ENCODE peak calls at places on chromosomes 16 and 17, in six cellular contexts. One of them, this sample, is unnamed.

GRCh38 chr17:62093188-62094155 is 28.4 kb upstream of the MED13 start:
- DNase-seq in naive thymus-derived CD4-positive, alpha-beta T cell: no peak
- DNase-seq in EH: peak
- DNase-seq in neuronal stem cell: no peak
- DNase-seq in RPMI7951: peak
- DNase-seq in activated CD4-positive, CD25-positive, alpha-beta regulatory T cell: no peak
- DNase-seq in this sample: peak

GRCh38 chr16:47990676-47991075 is 165.1 kb downstream of the ABCC12 start:
- DNase-seq in neuronal stem cell: no peak
- DNase-seq in activated CD4-positive, CD25-positive, alpha-beta regulatory T cell: no peak
- DNase-seq in RPMI7951: peak
- DNase-seq in naive thymus-derived CD4-positive, alpha-beta T cell: no peak
- DNase-seq in EH: no peak
- DNase-seq in this sample: no peak

GRCh38 chr17:27319536-27320221 is 25.8 kb downstream of the WSB1 start:
- DNase-seq in RPMI7951: peak
- DNase-seq in activated CD4-positive, CD25-positive, alpha-beta regulatory T cell: no peak
- DNase-seq in neuronal stem cell: no peak
- DNase-seq in naive thymus-derived CD4-positive, alpha-beta T cell: no peak
- DNase-seq in EH: peak
- DNase-seq in this sample: no peak

GRCh38 chr17:81426676-81427445 is 31.6 kb downstream of the BAHCC1 start:
- DNase-seq in activated CD4-positive, CD25-positive, alpha-beta regulatory T cell: no peak
- DNase-seq in naive thymus-derived CD4-positive, alpha-beta T cell: no peak
- DNase-seq in EH: no peak
- DNase-seq in neuronal stem cell: no peak
- DNase-seq in RPMI7951: no peak
- DNase-seq in this sample: no peak

GRCh38 chr17:37844158-37844976 is 79.8 kb upstream of the TBC1D3K start:
- DNase-seq in naive thymus-derived CD4-positive, alpha-beta T cell: peak
- DNase-seq in activated CD4-positive, CD25-positive, alpha-beta regulatory T cell: peak
- DNase-seq in RPMI7951: no peak
- DNase-seq in EH: peak
- DNase-seq in neuronal stem cell: peak
- DNase-seq in this sample: no peak

GRCh38 chr17:78225088-78225865 is 6.2 kb upstream of the TMEM235 start:
- DNase-seq in neuronal stem cell: no peak
- DNase-seq in naive thymus-derived CD4-positive, alpha-beta T cell: no peak
- DNase-seq in RPMI7951: no peak
- DNase-seq in activated CD4-positive, CD25-positive, alpha-beta regulatory T cell: no peak
- DNase-seq in EH: no peak
- DNase-seq in this sample: no peak

GRCh38 chr16:55569025-55569424 is 2.5 kb downstream of the CAPNS2 start:
- DNase-seq in activated CD4-positive, CD25-positive, alpha-beta regulatory T cell: no peak
- DNase-seq in naive thymus-derived CD4-positive, alpha-beta T cell: no peak
- DNase-seq in EH: peak
- DNase-seq in RPMI7951: no peak
- DNase-seq in neuronal stem cell: no peak
- DNase-seq in this sample: no peak

GRCh38 chr16:66927012-66927436 is 1.7 kb upstream of the RRAD start:
- DNase-seq in EH: peak
- DNase-seq in neuronal stem cell: no peak
- DNase-seq in activated CD4-positive, CD25-positive, alpha-beta regulatory T cell: no peak
- DNase-seq in RPMI7951: peak
- DNase-seq in naive thymus-derived CD4-positive, alpha-beta T cell: no peak
- DNase-seq in this sample: peak

GRCh38 chr17:48487221-48487620 is 43.6 kb downstream of the HOXB1 start:
- DNase-seq in RPMI7951: no peak
- DNase-seq in activated CD4-positive, CD25-positive, alpha-beta regulatory T cell: no peak
- DNase-seq in neuronal stem cell: no peak
- DNase-seq in EH: no peak
- DNase-seq in naive thymus-derived CD4-positive, alpha-beta T cell: no peak
- DNase-seq in this sample: peak

GRCh38 chr17:43224146-43224705 is 4.2 kb downstream of the CCDC200 start:
- DNase-seq in activated CD4-positive, CD25-positive, alpha-beta regulatory T cell: no peak
- DNase-seq in RPMI7951: no peak
- DNase-seq in EH: no peak
- DNase-seq in neuronal stem cell: no peak
- DNase-seq in naive thymus-derived CD4-positive, alpha-beta T cell: no peak
- DNase-seq in this sample: no peak

GRCh38 chr17:61485067-61485775 is 33.0 kb downstream of the TBX4 start:
- DNase-seq in naive thymus-derived CD4-positive, alpha-beta T cell: no peak
- DNase-seq in EH: no peak
- DNase-seq in neuronal stem cell: no peak
- DNase-seq in activated CD4-positive, CD25-positive, alpha-beta regulatory T cell: no peak
- DNase-seq in RPMI7951: no peak
- DNase-seq in this sample: no peak

GRCh38 chr17:50304781-50305404 is 30.6 kb downstream of the TMEM92 start:
- DNase-seq in activated CD4-positive, CD25-positive, alpha-beta regulatory T cell: no peak
- DNase-seq in EH: peak
- DNase-seq in neuronal stem cell: peak
- DNase-seq in RPMI7951: no peak
- DNase-seq in naive thymus-derived CD4-positive, alpha-beta T cell: no peak
- DNase-seq in this sample: no peak

GRCh38 chr16:606656-607307 is 16.9 kb downstream of the RAB40C start:
- DNase-seq in activated CD4-positive, CD25-positive, alpha-beta regulatory T cell: no peak
- DNase-seq in neuronal stem cell: no peak
- DNase-seq in naive thymus-derived CD4-positive, alpha-beta T cell: no peak
- DNase-seq in EH: no peak
- DNase-seq in RPMI7951: no peak
- DNase-seq in this sample: no peak

GRCh38 chr17:9811537-9811936 is 10.3 kb downstream of the GSG1L2 start:
- DNase-seq in activated CD4-positive, CD25-positive, alpha-beta regulatory T cell: no peak
- DNase-seq in RPMI7951: no peak
- DNase-seq in EH: no peak
- DNase-seq in neuronal stem cell: no peak
- DNase-seq in naive thymus-derived CD4-positive, alpha-beta T cell: no peak
- DNase-seq in this sample: no peak

GRCh38 chr16:80742331-80742730 is 62.1 kb downstream of the CDYL2 start:
- DNase-seq in naive thymus-derived CD4-positive, alpha-beta T cell: no peak
- DNase-seq in neuronal stem cell: no peak
- DNase-seq in RPMI7951: no peak
- DNase-seq in activated CD4-positive, CD25-positive, alpha-beta regulatory T cell: no peak
- DNase-seq in EH: no peak
- DNase-seq in this sample: no peak

GRCh38 chr16:57184890-57185445 is 871 bp downstream of the PSME3IP1 start:
- DNase-seq in naive thymus-derived CD4-positive, alpha-beta T cell: peak
- DNase-seq in RPMI7951: no peak
- DNase-seq in EH: no peak
- DNase-seq in neuronal stem cell: no peak
- DNase-seq in activated CD4-positive, CD25-positive, alpha-beta regulatory T cell: no peak
- DNase-seq in this sample: no peak

GRCh38 chr17:2853111-2853721 is 57.0 kb downstream of the RAP1GAP2 start:
- DNase-seq in naive thymus-derived CD4-positive, alpha-beta T cell: peak
- DNase-seq in EH: peak
- DNase-seq in RPMI7951: no peak
- DNase-seq in activated CD4-positive, CD25-positive, alpha-beta regulatory T cell: no peak
- DNase-seq in neuronal stem cell: no peak
- DNase-seq in this sample: peak

GRCh38 chr17:35537569-35538209 is at the start of gene SLFN12L:
- DNase-seq in EH: no peak
- DNase-seq in activated CD4-positive, CD25-positive, alpha-beta regulatory T cell: no peak
- DNase-seq in neuronal stem cell: no peak
- DNase-seq in naive thymus-derived CD4-positive, alpha-beta T cell: peak
- DNase-seq in RPMI7951: no peak
- DNase-seq in this sample: no peak

GRCh38 chr16:50960517-50961202 is 190.4 kb downstream of the SALL1 start:
- DNase-seq in EH: no peak
- DNase-seq in naive thymus-derived CD4-positive, alpha-beta T cell: no peak
- DNase-seq in neuronal stem cell: no peak
- DNase-seq in RPMI7951: no peak
- DNase-seq in activated CD4-positive, CD25-positive, alpha-beta regulatory T cell: no peak
- DNase-seq in this sample: no peak

GRCh38 chr16:73054131-73054496 is 6.2 kb upstream of the ZFHX3 start:
- DNase-seq in EH: no peak
- DNase-seq in naive thymus-derived CD4-positive, alpha-beta T cell: no peak
- DNase-seq in RPMI7951: no peak
- DNase-seq in neuronal stem cell: no peak
- DNase-seq in activated CD4-positive, CD25-positive, alpha-beta regulatory T cell: no peak
- DNase-seq in this sample: no peak

GRCh38 chr17:44906987-44907681 is 7.9 kb upstream of the EFTUD2 start:
- DNase-seq in activated CD4-positive, CD25-positive, alpha-beta regulatory T cell: no peak
- DNase-seq in neuronal stem cell: no peak
- DNase-seq in naive thymus-derived CD4-positive, alpha-beta T cell: no peak
- DNase-seq in EH: no peak
- DNase-seq in RPMI7951: no peak
- DNase-seq in this sample: no peak

GRCh38 chr16:66294507-66294906 is 72.0 kb upstream of the CDH5 start:
- DNase-seq in neuronal stem cell: no peak
- DNase-seq in activated CD4-positive, CD25-positive, alpha-beta regulatory T cell: no peak
- DNase-seq in naive thymus-derived CD4-positive, alpha-beta T cell: no peak
- DNase-seq in EH: no peak
- DNase-seq in RPMI7951: no peak
- DNase-seq in this sample: no peak

GRCh38 chr17:80826955-80827645 is 164.5 kb upstream of the CHMP6 start:
- DNase-seq in RPMI7951: peak
- DNase-seq in activated CD4-positive, CD25-positive, alpha-beta regulatory T cell: no peak
- DNase-seq in neuronal stem cell: no peak
- DNase-seq in EH: peak
- DNase-seq in naive thymus-derived CD4-positive, alpha-beta T cell: no peak
- DNase-seq in this sample: peak

GRCh38 chr16:74561626-74562025 is 45.3 kb downstream of the GLG1 start:
- DNase-seq in activated CD4-positive, CD25-positive, alpha-beta regulatory T cell: no peak
- DNase-seq in neuronal stem cell: no peak
- DNase-seq in RPMI7951: no peak
- DNase-seq in naive thymus-derived CD4-positive, alpha-beta T cell: no peak
- DNase-seq in EH: no peak
- DNase-seq in this sample: no peak

GRCh38 chr16:63938661-63939060 is 1183.2 kb downstream of the CDH11 start:
- DNase-seq in RPMI7951: peak
- DNase-seq in EH: peak
- DNase-seq in activated CD4-positive, CD25-positive, alpha-beta regulatory T cell: no peak
- DNase-seq in naive thymus-derived CD4-positive, alpha-beta T cell: no peak
- DNase-seq in neuronal stem cell: no peak
- DNase-seq in this sample: no peak

GRCh38 chr16:53664724-53665345 is 38.8 kb downstream of the RPGRIP1L start:
- DNase-seq in naive thymus-derived CD4-positive, alpha-beta T cell: no peak
- DNase-seq in neuronal stem cell: no peak
- DNase-seq in activated CD4-positive, CD25-positive, alpha-beta regulatory T cell: no peak
- DNase-seq in EH: peak
- DNase-seq in RPMI7951: peak
- DNase-seq in this sample: no peak

This sample was measured in ACHN.